ENCODE peak calls at places on chromosomes 2 and 18, in six cellular contexts. One of them, this sample, is unnamed. For H3K4me1, the result is how much of the 10 kb centered on the place peaks cover.

GRCh38 chr18:75219684-75220083 is 9.1 kb downstream of the TSHZ1 start:
- DNase-seq in uterus: no peak
- DNase-seq in H1: no peak
- DNase-seq in esophagus squamous epithelium: no peak
- DNase-seq in testis: no peak
- DNase-seq in endothelial cell of umbilical vein: no peak
- DNase-seq in this sample: peak

GRCh38 chr2:46967990-46968647 is 52.5 kb upstream of the MCFD2 start:
- DNase-seq in endothelial cell of umbilical vein: peak
- DNase-seq in uterus: peak
- DNase-seq in esophagus squamous epithelium: no peak
- DNase-seq in H1: no peak
- DNase-seq in testis: peak
- DNase-seq in this sample: peak

GRCh38 chr2:167294031-167294774 is 405.9 kb downstream of the XIRP2 start:
- DNase-seq in uterus: no peak
- DNase-seq in testis: peak
- DNase-seq in endothelial cell of umbilical vein: peak
- DNase-seq in H1: peak
- DNase-seq in esophagus squamous epithelium: no peak
- DNase-seq in this sample: no peak

GRCh38 chr2:47299555-47299954 is 103.4 kb upstream of the MSH2 start:
- DNase-seq in H1: no peak
- DNase-seq in esophagus squamous epithelium: no peak
- DNase-seq in testis: no peak
- DNase-seq in endothelial cell of umbilical vein: no peak
- DNase-seq in uterus: no peak
- DNase-seq in this sample: no peak

GRCh38 chr2:223238301-223238700 is 186.3 kb downstream of the KCNE4 start:
- DNase-seq in H1: no peak
- DNase-seq in esophagus squamous epithelium: no peak
- DNase-seq in endothelial cell of umbilical vein: peak
- DNase-seq in uterus: no peak
- DNase-seq in testis: no peak
- DNase-seq in this sample: no peak

GRCh38 chr2:1791670-1792069 is 47.4 kb upstream of the PXDN start:
- DNase-seq in H1: no peak
- DNase-seq in testis: no peak
- DNase-seq in esophagus squamous epithelium: no peak
- DNase-seq in uterus: no peak
- DNase-seq in endothelial cell of umbilical vein: no peak
- DNase-seq in this sample: no peak

GRCh38 chr2:221314786-221315185 is 257.3 kb downstream of the EPHA4 start:
- DNase-seq in endothelial cell of umbilical vein: no peak
- DNase-seq in esophagus squamous epithelium: no peak
- DNase-seq in H1: no peak
- DNase-seq in testis: no peak
- DNase-seq in uterus: no peak
- DNase-seq in this sample: no peak

GRCh38 chr2:54572262-54572635 is 116.1 kb downstream of the SPTBN1 start:
- DNase-seq in endothelial cell of umbilical vein: peak
- DNase-seq in uterus: no peak
- DNase-seq in testis: no peak
- DNase-seq in esophagus squamous epithelium: no peak
- DNase-seq in H1: no peak
- DNase-seq in this sample: no peak

GRCh38 chr2:262117-262516 is 1.7 kb downstream of the SH3YL1 start:
- DNase-seq in H1: no peak
- DNase-seq in esophagus squamous epithelium: no peak
- DNase-seq in testis: no peak
- DNase-seq in endothelial cell of umbilical vein: no peak
- DNase-seq in uterus: no peak
- DNase-seq in this sample: no peak

GRCh38 chr2:10123281-10123680 is 742 bp downstream of the RRM2 start:
- DNase-seq in uterus: no peak
- DNase-seq in H1: no peak
- DNase-seq in endothelial cell of umbilical vein: no peak
- DNase-seq in testis: no peak
- DNase-seq in esophagus squamous epithelium: no peak
- DNase-seq in this sample: no peak

GRCh38 chr2:230925879-230926765 is 1.1 kb upstream of the GPR55 start:
- DNase-seq in testis: no peak
- DNase-seq in uterus: no peak
- DNase-seq in H1: no peak
- DNase-seq in endothelial cell of umbilical vein: no peak
- DNase-seq in esophagus squamous epithelium: no peak
- DNase-seq in this sample: no peak

GRCh38 chr2:58271826-58272225 is 30.7 kb upstream of the FANCL start:
- DNase-seq in uterus: no peak
- DNase-seq in esophagus squamous epithelium: no peak
- DNase-seq in endothelial cell of umbilical vein: no peak
- DNase-seq in H1: no peak
- DNase-seq in testis: no peak
- DNase-seq in this sample: no peak

GRCh38 chr2:121696410-121696930 is 40.2 kb downstream of the NIFK start:
- DNase-seq in H1: no peak
- DNase-seq in endothelial cell of umbilical vein: no peak
- DNase-seq in testis: no peak
- DNase-seq in uterus: no peak
- DNase-seq in esophagus squamous epithelium: no peak
- DNase-seq in this sample: no peak

GRCh38 chr2:43872151-43872550 is 33.4 kb downstream of the ABCG8 start:
- DNase-seq in esophagus squamous epithelium: no peak
- DNase-seq in uterus: no peak
- DNase-seq in H1: no peak
- DNase-seq in endothelial cell of umbilical vein: no peak
- DNase-seq in testis: no peak
- DNase-seq in this sample: no peak

GRCh38 chr2:195628666-195629065 is 28.4 kb upstream of the SLC39A10 start:
- DNase-seq in esophagus squamous epithelium: no peak
- DNase-seq in H1: no peak
- DNase-seq in uterus: no peak
- DNase-seq in endothelial cell of umbilical vein: no peak
- DNase-seq in testis: no peak
- DNase-seq in this sample: no peak

GRCh38 chr2:169670937-169671336 is 23.3 kb downstream of the CFAP210 start:
- DNase-seq in endothelial cell of umbilical vein: no peak
- DNase-seq in testis: no peak
- DNase-seq in H1: no peak
- DNase-seq in uterus: no peak
- DNase-seq in esophagus squamous epithelium: no peak
- DNase-seq in this sample: no peak

GRCh38 chr2:173588931-173589369 is 234.3 kb downstream of the CDCA7 start:
- DNase-seq in H1: no peak
- DNase-seq in uterus: no peak
- DNase-seq in testis: no peak
- DNase-seq in esophagus squamous epithelium: no peak
- DNase-seq in endothelial cell of umbilical vein: peak
- DNase-seq in this sample: no peak

GRCh38 chr2:74653985-74654882 is at the start of gene SEMA4F:
- DNase-seq in endothelial cell of umbilical vein: peak
- DNase-seq in esophagus squamous epithelium: peak
- DNase-seq in uterus: peak
- DNase-seq in H1: peak
- DNase-seq in testis: peak
- DNase-seq in this sample: no peak

DNA sequence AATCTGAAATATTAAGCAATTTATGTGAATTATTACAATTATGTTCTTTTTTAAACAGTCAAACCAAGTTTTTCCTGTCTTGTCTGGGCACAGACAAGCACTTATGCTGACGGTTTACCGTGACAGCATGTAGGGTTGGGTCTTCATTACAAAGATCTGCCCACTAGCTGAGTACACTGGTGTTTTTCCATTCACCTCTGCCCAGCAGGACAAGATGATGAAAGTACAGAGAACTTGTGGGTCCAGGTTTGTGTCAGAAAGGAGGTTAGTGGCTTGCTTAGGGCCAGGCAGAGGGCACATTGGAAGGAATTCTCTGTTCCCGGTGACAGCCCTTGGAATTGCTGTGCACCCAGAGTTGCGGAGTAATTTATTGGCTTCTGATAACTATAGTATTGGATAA is 14.0 kb downstream of the NABP1 start:
- DNase-seq in testis: no peak
- DNase-seq in esophagus squamous epithelium: no peak
- DNase-seq in H1: no peak
- DNase-seq in uterus: no peak
- DNase-seq in endothelial cell of umbilical vein: no peak
- DNase-seq in this sample: no peak
- H3K4me1 ChIP-seq in testis: under half
- H3K4me1 ChIP-seq in esophagus squamous epithelium: under half
- H3K4me1 ChIP-seq in H1: under half
- H3K4me1 ChIP-seq in uterus: under half
- H3K4me1 ChIP-seq in endothelial cell of umbilical vein: under half
- H3K4me1 ChIP-seq in this sample: under half

DNA sequence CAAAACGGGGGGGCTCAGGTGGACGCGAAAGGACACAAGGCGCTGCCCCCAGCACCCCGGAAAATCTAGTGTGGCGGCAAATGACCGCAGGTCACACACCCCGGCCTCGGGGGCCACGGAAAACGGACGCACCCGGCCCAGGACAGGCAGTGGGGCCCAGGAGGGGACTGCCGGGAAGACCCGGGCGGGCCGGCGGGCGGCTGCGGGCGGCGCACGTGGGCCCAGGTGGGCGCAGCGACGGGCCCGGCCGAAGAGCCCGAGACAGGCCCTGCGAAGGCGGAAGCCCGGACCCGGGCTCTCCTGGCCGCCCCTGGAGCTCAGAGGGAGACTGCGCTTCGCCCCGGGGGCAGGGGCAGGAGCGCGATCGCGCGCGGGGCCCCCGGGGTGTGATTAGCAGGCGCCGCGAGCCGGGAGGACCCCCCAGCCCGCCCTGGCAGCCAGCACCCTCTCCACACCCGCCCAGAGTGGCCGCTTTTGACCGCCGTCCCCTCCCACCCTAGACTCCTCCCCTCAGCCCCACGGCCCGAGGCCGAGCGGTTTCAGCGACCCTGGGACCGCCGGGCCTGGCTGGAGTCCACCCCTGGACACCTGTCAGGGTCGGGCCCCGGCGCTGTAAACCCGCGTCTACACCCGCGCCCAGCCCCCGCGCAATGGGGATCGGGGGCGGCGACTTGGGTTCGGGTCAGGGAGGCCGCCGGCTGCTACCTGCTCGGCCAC is 773 bp downstream of the MBP start:
- DNase-seq in endothelial cell of umbilical vein: no peak
- DNase-seq in uterus: peak
- DNase-seq in esophagus squamous epithelium: no peak
- DNase-seq in H1: no peak
- DNase-seq in testis: peak
- DNase-seq in this sample: peak
- TF ChIP-seq POLR2A in endothelial cell of umbilical vein: peak
- TF ChIP-seq POLR2A in uterus: peak
- TF ChIP-seq POLR2A in esophagus squamous epithelium: no peak
- TF ChIP-seq POLR2A in H1: no peak
- TF ChIP-seq POLR2A in testis: no peak
- TF ChIP-seq POLR2A in this sample: no peak

GRCh38 chr2:237733677-237734300 is 64.8 kb upstream of the RBM44 start:
- DNase-seq in endothelial cell of umbilical vein: peak
- DNase-seq in H1: no peak
- DNase-seq in testis: no peak
- DNase-seq in esophagus squamous epithelium: no peak
- DNase-seq in uterus: no peak
- DNase-seq in this sample: peak

GRCh38 chr2:237729681-237730475 is 68.7 kb upstream of the RBM44 start:
- DNase-seq in esophagus squamous epithelium: no peak
- DNase-seq in uterus: no peak
- DNase-seq in testis: no peak
- DNase-seq in endothelial cell of umbilical vein: no peak
- DNase-seq in H1: no peak
- DNase-seq in this sample: no peak

GRCh38 chr2:237732790-237733349 is 65.7 kb upstream of the RBM44 start:
- DNase-seq in testis: peak
- DNase-seq in esophagus squamous epithelium: no peak
- DNase-seq in H1: no peak
- DNase-seq in endothelial cell of umbilical vein: peak
- DNase-seq in uterus: no peak
- DNase-seq in this sample: peak

GRCh38 chr2:237732070-237732469 is 66.5 kb upstream of the RBM44 start:
- DNase-seq in uterus: no peak
- DNase-seq in testis: peak
- DNase-seq in H1: peak
- DNase-seq in endothelial cell of umbilical vein: peak
- DNase-seq in esophagus squamous epithelium: no peak
- DNase-seq in this sample: peak

GRCh38 chr2:237731663-237732062 is 66.9 kb upstream of the RBM44 start:
- DNase-seq in endothelial cell of umbilical vein: peak
- DNase-seq in testis: no peak
- DNase-seq in uterus: no peak
- DNase-seq in H1: no peak
- DNase-seq in esophagus squamous epithelium: no peak
- DNase-seq in this sample: no peak
- H3K4me1 ChIP-seq in endothelial cell of umbilical vein: half or more
- H3K4me1 ChIP-seq in testis: under half
- H3K4me1 ChIP-seq in uterus: under half
- H3K4me1 ChIP-seq in H1: under half
- H3K4me1 ChIP-seq in esophagus squamous epithelium: half or more
- H3K4me1 ChIP-seq in this sample: half or more

GRCh38 chr2:237217995-237218621 is 132.4 kb downstream of the COPS8 start:
- DNase-seq in esophagus squamous epithelium: no peak
- DNase-seq in testis: no peak
- DNase-seq in H1: no peak
- DNase-seq in uterus: no peak
- DNase-seq in endothelial cell of umbilical vein: no peak
- DNase-seq in this sample: no peak
- TF ChIP-seq POLR2A in esophagus squamous epithelium: no peak
- TF ChIP-seq POLR2A in testis: no peak
- TF ChIP-seq POLR2A in H1: no peak
- TF ChIP-seq POLR2A in uterus: no peak
- TF ChIP-seq POLR2A in endothelial cell of umbilical vein: no peak
- TF ChIP-seq POLR2A in this sample: no peak

This sample was measured in vagina.